ENCODE peak calls at places on chromosomes 13 and 19, in seven cellular contexts. X is stomach, S is breast epithelium, N is GM23338, D is spleen, C is sigmoid colon, M is transverse colon. Q is an unnamed sample.

GRCh38 chr19:42606660-42607351 is 12.1 kb upstream of the CEACAM8 start:
- DNase-seq in X (peak), S (peak), N (peak), D (peak), C (no peak), M (peak), Q (peak)

GRCh38 chr13:66546534-66547379 is 683.4 kb downstream of the PCDH9 start:
- DNase-seq in X (no peak), S (no peak), N (no peak), D (no peak), C (no peak), M (no peak), Q (no peak)

GRCh38 chr13:111476197-111476596 is 155.8 kb downstream of the TEX29 start:
- DNase-seq in X (no peak), S (no peak), N (no peak), D (no peak), C (no peak), M (no peak), Q (peak)

GRCh38 chr13:110409581-110409992 is 102.5 kb downstream of the COL4A2 start:
- DNase-seq in X (no peak), S (no peak), N (no peak), D (no peak), C (no peak), M (no peak), Q (no peak)

GRCh38 chr13:37869756-37870488 is at the start of gene TRPC4:
- DNase-seq in X (peak), S (no peak), N (peak), D (peak), C (peak), M (peak), Q (peak)

GRCh38 chr19:36488816-36489138 is 584 bp downstream of the ZNF566 start:
- DNase-seq in X (no peak), S (no peak), N (no peak), D (no peak), C (no peak), M (no peak), Q (no peak)

GRCh38 chr13:75715598-75716523 is 79.7 kb downstream of the LMO7 start:
- DNase-seq in X (no peak), S (no peak), N (no peak), D (no peak), C (no peak), M (no peak), Q (no peak)

GRCh38 chr19:38713227-38713649 is 31.0 kb downstream of the CAPN12 start:
- DNase-seq in X (peak), S (no peak), N (no peak), D (no peak), C (peak), M (peak), Q (no peak)

GRCh38 chr19:36009220-36009619 is 607 bp upstream of the SYNE4 start:
- DNase-seq in X (peak), S (peak), N (peak), D (peak), C (peak), M (peak), Q (peak)

GRCh38 chr13:69946443-69946955 is 161.1 kb upstream of the ATXN8OS start:
- DNase-seq in X (no peak), S (no peak), N (peak), D (no peak), C (no peak), M (no peak), Q (no peak)

GRCh38 chr13:63651394-63651793 is 2235.7 kb upstream of the PCDH20 start:
- DNase-seq in X (no peak), S (no peak), N (no peak), D (no peak), C (no peak), M (no peak), Q (no peak)

GRCh38 chr13:70708744-70709143 is 600.5 kb upstream of the KLHL1 start:
- DNase-seq in X (no peak), S (no peak), N (no peak), D (no peak), C (no peak), M (no peak), Q (no peak)

GRCh38 chr13:20728579-20729300 is 25.2 kb downstream of the IL17D start:
- DNase-seq in X (no peak), S (no peak), N (no peak), D (no peak), C (no peak), M (no peak), Q (no peak)

GRCh38 chr19:19137556-19138109 is 645 bp downstream of the TMEM161A start:
- DNase-seq in X (no peak), S (no peak), N (peak), D (peak), C (no peak), M (no peak), Q (peak)

GRCh38 chr13:59877933-59878332 is 285.8 kb downstream of the DIAPH3 start:
- DNase-seq in X (no peak), S (no peak), N (no peak), D (no peak), C (no peak), M (no peak), Q (no peak)

GRCh38 chr19:35414442-35414841 is 33.6 kb upstream of the FFAR2 start:
- DNase-seq in X (no peak), S (no peak), N (no peak), D (peak), C (no peak), M (no peak), Q (no peak)

GRCh38 chr19:27974082-27974513 is 1238.9 kb downstream of the UQCRFS1 start:
- DNase-seq in X (peak), S (no peak), N (peak), D (no peak), C (no peak), M (peak), Q (no peak)

GRCh38 chr13:85266331-85266730 is 532.9 kb downstream of the SLITRK6 start:
- DNase-seq in X (no peak), S (no peak), N (no peak), D (no peak), C (no peak), M (no peak), Q (no peak)

GRCh38 chr13:79973533-79973963 is 367.4 kb downstream of the SPRY2 start:
- DNase-seq in X (no peak), S (no peak), N (peak), D (no peak), C (no peak), M (peak), Q (no peak)

GRCh38 chr13:101552797-101553196 is 100.3 kb downstream of the ITGBL1 start:
- DNase-seq in X (no peak), S (no peak), N (no peak), D (no peak), C (no peak), M (no peak), Q (no peak)

GRCh38 chr19:15264933-15265206 is 32.6 kb upstream of the EPHX3 start:
- DNase-seq in X (no peak), S (no peak), N (no peak), D (no peak), C (no peak), M (no peak), Q (no peak)
- H3K27ac ChIP-seq in X (peak), S (peak), N (no peak), D (peak), C (peak), M (peak), Q (peak)

GRCh38 chr19:7386308-7386707 is 37.6 kb downstream of the ARHGEF18 start:
- DNase-seq in X (no peak), S (no peak), N (peak), D (no peak), C (no peak), M (no peak), Q (no peak)

GRCh38 chr19:7385062-7385461 is 36.3 kb downstream of the ARHGEF18 start:
- DNase-seq in X (no peak), S (no peak), N (no peak), D (no peak), C (no peak), M (no peak), Q (no peak)

GRCh38 chr19:7383284-7383683 is 34.5 kb downstream of the ARHGEF18 start:
- DNase-seq in X (no peak), S (no peak), N (no peak), D (no peak), C (no peak), M (no peak), Q (no peak)

GRCh38 chr19:7381073-7381390 is 32.3 kb downstream of the ARHGEF18 start:
- DNase-seq in X (no peak), S (no peak), N (no peak), D (no peak), C (no peak), M (no peak), Q (no peak)

GRCh38 chr19:7382694-7383093 is 34.0 kb downstream of the ARHGEF18 start:
- DNase-seq in X (no peak), S (no peak), N (no peak), D (peak), C (no peak), M (no peak), Q (no peak)
- TF ChIP-seq POLR2AphosphoS5 in X (no peak), S (no peak), N (no peak), D (peak), C (no peak), M (no peak), Q (no peak)

GRCh38 chr13:52701728-52702480 is 37.7 kb downstream of the CNMD start:
- DNase-seq in X (no peak), S (no peak), N (no peak), D (no peak), C (no peak), M (no peak), Q (no peak)

GRCh38 chr13:52706074-52706473 is 33.5 kb downstream of the CNMD start:
- DNase-seq in X (no peak), S (no peak), N (no peak), D (no peak), C (no peak), M (no peak), Q (no peak)

GRCh38 chr13:52703482-52703881 is 36.1 kb downstream of the CNMD start:
- DNase-seq in X (no peak), S (no peak), N (peak), D (no peak), C (no peak), M (no peak), Q (no peak)

GRCh38 chr13:52711277-52711676 is 28.3 kb downstream of the CNMD start:
- DNase-seq in X (no peak), S (no peak), N (peak), D (no peak), C (no peak), M (no peak), Q (no peak)

DNA sequence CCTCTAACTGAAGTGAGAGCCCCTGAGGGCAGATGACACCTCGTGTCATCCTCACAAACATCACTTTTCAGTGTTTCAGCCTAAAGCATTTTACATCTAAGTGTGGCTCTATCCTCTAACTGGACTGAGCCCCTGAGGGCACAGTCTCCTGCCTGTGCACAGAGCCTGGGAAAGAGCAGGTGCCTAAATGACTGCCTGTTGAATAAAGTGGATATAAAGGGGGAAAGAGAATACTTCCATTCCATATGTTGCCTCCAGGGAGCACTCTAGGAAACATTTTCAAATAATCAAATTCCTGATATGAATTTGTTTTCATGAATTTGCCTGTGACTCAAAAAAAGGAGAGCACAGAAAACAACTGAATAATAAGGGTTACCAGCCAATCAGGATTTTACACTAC is 32.2 kb downstream of the CNMD start:
- DNase-seq in X (no peak), S (no peak), N (peak), D (no peak), C (no peak), M (no peak), Q (no peak)
- TF ChIP-seq CTCF in X (no peak), S (no peak), N (no peak), D (no peak), C (no peak), M (no peak), Q (no peak)

GRCh38 chr19:5116292-5116691 is 147.4 kb downstream of the KDM4B start:
- DNase-seq in X (no peak), S (no peak), N (no peak), D (no peak), C (no peak), M (no peak), Q (no peak)
- H3K27ac ChIP-seq in X (no peak), S (no peak), N (no peak), D (no peak), C (peak), M (no peak), Q (no peak)

GRCh38 chr19:40689339-40690049 is 957 bp downstream of the NUMBL start:
- DNase-seq in X (no peak), S (no peak), N (peak), D (peak), C (no peak), M (no peak), Q (no peak)
- TF ChIP-seq POLR2AphosphoS5 in X (no peak), S (no peak), N (no peak), D (peak), C (no peak), M (no peak), Q (no peak)